ENCODE peak calls at places on chromosomes 16 and 17, in four cellular contexts. C is HepG2, X is GM12891, G is H1. B is an unnamed sample.

GRCh38 chr16:20610192-20610891 is 34.2 kb upstream of the ACSM2B start:
- DNase-seq in C (peak), G (no peak), X (no peak), B (no peak)

GRCh38 chr17:63740464-63741181 is 976 bp downstream of the STRADA start:
- DNase-seq in C (no peak), G (no peak), X (no peak), B (no peak)

GRCh38 chr16:4511441-4512082 is 27.0 kb downstream of the CDIP1 start:
- DNase-seq in X (no peak), G (peak), C (peak), B (no peak)

GRCh38 chr16:70548936-70549335 is 25.3 kb downstream of the SF3B3 start:
- DNase-seq in G (no peak), X (no peak), C (no peak), B (no peak)

GRCh38 chr16:77424841-77425604 is 9.8 kb downstream of the ADAMTS18 start:
- DNase-seq in G (no peak), X (no peak), C (peak), B (no peak)

GRCh38 chr16:46884513-46885293 is 541 bp downstream of the GPT2 start:
- DNase-seq in X (no peak), C (no peak), G (no peak), B (no peak)

GRCh38 chr17:38746893-38747384 is 1.2 kb downstream of the PCGF2 start:
- DNase-seq in C (no peak), G (no peak), X (no peak), B (no peak)

GRCh38 chr17:73822371-73822770 is 178.1 kb upstream of the SDK2 start:
- DNase-seq in C (no peak), G (no peak), X (no peak), B (no peak)

GRCh38 chr17:67479119-67479517 is 102.0 kb downstream of the PITPNC1 start:
- DNase-seq in G (no peak), C (no peak), X (no peak), B (no peak)

GRCh38 chr17:67027031-67027628 is 17.2 kb upstream of the CACNG1 start:
- DNase-seq in C (no peak), G (no peak), X (no peak), B (no peak)

GRCh38 chr17:80219013-80219776 is 938 bp downstream of the SGSH start:
- DNase-seq in X (peak), G (no peak), C (peak), B (peak)

GRCh38 chr17:54867634-54868033 is 33.0 kb upstream of the TOM1L1 start:
- DNase-seq in G (no peak), X (no peak), C (no peak), B (no peak)

GRCh38 chr16:28975158-28975603 is 603 bp downstream of the SPNS1 start:
- DNase-seq in G (no peak), X (no peak), C (no peak), B (no peak)

GRCh38 chr17:78925662-78926555 is 722 bp upstream of the TIMP2 start:
- DNase-seq in X (no peak), G (peak), C (peak), B (no peak)

GRCh38 chr16:336269-336668 is 16.3 kb downstream of the AXIN1 start:
- DNase-seq in C (no peak), G (no peak), X (peak), B (no peak)

GRCh38 chr16:339680-340079 is 12.8 kb downstream of the AXIN1 start:
- DNase-seq in G (no peak), C (no peak), X (no peak), B (no peak)

GRCh38 chr16:337975-338575 is 14.4 kb downstream of the AXIN1 start:
- DNase-seq in C (no peak), G (no peak), X (peak), B (no peak)

GRCh38 chr16:340370-341091 is 12.0 kb downstream of the AXIN1 start:
- DNase-seq in X (no peak), C (peak), G (no peak), B (no peak)

DNA sequence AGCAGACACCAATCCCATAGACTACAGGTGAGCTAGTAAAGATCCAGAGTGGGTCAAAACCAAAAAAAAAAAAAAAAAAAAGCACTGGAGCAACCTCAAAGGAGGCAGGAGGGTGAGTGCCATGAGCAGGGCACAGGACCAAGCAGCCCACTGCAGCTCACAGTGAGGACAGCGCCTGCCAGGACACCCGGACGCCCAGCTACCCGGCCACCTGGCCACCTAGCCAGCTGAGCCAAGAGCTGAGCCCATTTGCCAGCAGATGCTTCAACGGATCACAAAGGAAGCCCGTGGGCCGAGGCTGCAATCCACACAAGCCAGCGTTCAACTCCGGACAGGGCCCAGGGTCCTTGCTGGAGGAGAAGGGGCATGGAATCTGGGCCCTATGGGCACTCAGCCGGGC is 15.1 kb downstream of the AXIN1 start:
- DNase-seq in C (no peak), X (no peak), G (no peak), B (no peak)
- TF ChIP-seq TAF1 in C (no peak), X (no peak), G (no peak), B (no peak)

DNA sequence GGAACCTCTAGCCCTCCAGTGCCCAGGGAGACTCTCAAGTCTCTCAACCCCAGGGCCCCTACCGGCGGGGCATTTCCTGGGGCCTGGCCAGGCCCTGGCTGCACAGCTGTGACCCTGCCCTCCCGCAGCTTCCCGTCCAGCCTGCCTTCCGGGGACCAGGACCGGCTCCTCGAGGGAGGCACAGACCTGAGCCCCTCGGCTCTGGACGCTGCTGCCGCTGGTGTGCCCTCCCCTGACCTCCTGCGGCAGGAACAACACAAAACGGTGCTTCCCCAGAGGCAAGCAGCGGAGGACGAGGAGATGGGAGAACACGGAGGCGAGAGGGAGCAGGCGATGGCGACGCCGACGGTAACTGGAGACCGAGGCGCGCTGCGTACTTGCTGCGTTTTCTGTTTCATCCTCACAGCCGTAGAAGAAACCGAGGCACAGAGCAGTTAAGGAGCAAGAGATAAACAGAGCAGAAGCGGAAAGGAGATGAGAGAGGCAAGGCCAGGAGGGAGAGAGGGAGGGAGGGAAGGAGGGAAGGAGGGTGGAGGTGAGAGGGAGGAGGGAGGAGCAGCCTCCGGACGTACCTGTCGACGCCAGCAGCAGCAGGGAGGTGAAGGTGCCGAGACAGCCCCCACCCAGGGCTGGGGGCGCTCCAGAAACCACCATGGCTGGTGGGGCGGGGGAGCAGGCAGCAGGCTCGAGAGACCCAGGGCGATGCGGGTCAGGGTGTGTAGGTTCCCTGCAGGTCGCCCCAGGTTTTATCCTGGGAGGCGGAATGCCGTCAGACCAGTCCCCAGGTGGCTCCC is at the start of gene PRSS22:
- DNase-seq in X (no peak), C (no peak), G (peak), B (no peak)
- TF ChIP-seq POLR2A in X (no peak), C (no peak), G (no peak), B (no peak)

GRCh38 chr17:17356931-17357270 is 53.7 kb downstream of the NT5M start:
- DNase-seq in C (no peak), G (no peak), X (no peak), B (no peak)
- TF ChIP-seq POLR2AphosphoS5 in C (no peak), G (no peak), X (no peak), B (no peak)

DNA sequence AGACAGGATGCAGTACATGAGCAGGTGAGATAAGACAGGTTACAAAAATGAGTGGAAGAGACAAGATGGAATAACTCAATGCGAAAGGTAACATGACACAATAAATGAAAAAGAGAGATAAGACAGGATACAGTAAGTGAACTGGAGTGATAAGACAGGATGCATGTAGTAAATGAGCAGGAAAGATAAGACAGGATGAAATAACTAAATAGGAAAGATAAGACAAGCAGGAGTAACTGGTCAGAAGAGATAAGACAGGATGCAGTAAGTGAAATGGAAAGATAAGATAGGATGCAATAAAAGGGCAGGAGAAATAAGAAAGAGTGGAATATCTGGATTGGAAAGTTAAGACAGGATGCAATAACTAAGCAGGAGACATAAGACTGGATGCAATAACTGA is 8.3 kb upstream of the MYH4 start:
- DNase-seq in X (no peak), G (no peak), C (no peak), B (no peak)
- TF ChIP-seq TAF1 in X (no peak), G (no peak), C (no peak), B (no peak)

GRCh38 chr17:81859906-81860755 is at the start of gene P4HB:
- DNase-seq in X (no peak), G (peak), C (no peak), B (no peak)

GRCh38 chr17:81860756-81861568 is 627 bp upstream of the P4HB start:
- DNase-seq in X (peak), C (peak), G (peak), B (peak)

GRCh38 chr17:81858170-81858966 is 2.0 kb downstream of the P4HB start:
- DNase-seq in X (no peak), C (no peak), G (no peak), B (no peak)

GRCh38 chr17:81863123-81863675 is 2.9 kb upstream of the P4HB start:
- DNase-seq in C (no peak), G (no peak), X (no peak), B (no peak)

DNA sequence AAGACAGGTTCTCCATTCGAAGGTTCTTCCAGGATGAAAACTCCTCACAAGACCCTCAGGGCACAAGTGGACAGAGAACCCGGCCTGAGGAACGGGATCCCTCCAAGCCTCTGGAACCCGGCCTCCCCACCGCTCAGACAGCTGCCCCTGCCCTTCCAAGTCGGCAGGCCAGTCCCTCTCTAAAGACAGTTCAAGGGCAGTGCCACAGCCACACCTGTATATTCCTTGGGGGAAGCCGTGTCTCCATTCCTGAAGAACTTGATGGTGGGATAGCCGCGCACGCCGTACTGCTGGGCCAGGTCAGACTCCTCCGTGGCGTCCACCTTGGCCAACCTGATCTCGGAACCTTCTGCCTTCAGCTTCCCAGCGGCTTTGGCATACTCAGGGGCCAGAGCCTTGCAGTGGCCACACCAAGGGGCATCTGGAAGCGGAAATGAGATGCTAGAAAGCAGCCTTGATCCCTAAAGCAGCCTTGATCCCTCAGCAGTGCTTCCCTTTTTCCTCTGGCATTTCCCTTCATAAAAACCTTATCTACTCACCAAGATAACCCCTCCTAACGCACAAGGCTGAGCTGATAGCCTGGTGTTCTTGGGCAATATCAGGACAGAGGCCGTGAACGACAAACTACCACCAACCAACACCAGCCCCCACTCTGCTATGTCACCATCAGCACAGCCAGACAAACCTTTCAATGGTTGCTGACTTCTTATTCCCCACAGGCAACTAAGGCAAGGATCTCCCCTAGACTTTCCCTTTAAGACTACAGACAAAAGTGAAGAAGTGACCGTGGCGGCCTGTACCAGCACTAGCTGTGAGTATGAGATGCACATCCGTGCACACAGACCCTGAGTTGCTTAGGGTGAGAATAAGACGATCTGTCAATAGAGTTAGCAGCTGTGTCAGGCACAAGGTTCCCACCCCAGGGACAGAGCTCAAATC is 1.1 kb downstream of the P4HB start:
- DNase-seq in C (no peak), X (no peak), G (no peak), B (no peak)
- TF ChIP-seq POLR2A in C (no peak), X (peak), G (no peak), B (no peak)

DNA sequence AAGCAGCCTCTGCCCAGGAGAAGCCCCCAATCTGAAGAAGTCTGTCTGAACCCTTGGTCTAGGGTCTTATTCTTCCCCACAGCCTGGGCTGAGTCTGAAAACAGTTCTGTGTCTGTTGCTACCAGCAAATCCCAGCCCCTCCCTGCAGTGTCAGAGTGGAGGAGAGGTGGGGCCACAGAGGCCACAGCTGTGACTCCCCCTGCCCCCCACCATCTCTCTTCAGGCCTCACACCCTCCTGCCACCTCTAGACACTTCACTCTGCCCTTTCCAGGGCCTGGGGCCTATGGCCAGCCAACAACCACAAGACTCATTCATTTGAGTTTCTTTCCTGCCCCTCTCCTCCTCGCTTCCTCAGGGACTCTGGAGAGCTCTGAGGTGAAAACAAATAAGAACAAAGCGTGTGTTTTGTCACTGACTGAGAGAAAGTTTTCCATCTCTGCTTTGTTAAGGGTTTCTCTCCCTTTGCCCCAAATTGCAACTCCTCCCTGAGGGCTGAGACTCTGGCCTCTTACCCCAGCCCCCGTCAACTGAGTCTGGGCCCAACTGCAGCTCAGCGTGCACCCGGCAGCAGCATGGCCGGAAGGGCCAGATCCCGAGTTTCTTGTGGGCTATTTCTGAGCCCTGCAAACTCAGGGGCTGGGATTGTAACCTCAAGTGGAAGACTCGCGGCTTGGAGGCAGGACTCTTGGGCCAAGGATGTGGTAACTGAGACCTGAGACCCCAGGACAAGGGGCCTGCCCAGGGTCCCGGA is 13.2 kb downstream of the C17orf50 start:
- DNase-seq in X (no peak), G (no peak), C (no peak), B (no peak)
- TF ChIP-seq POLR2AphosphoS5 in X (no peak), G (no peak), C (no peak), B (no peak)

GRCh38 chr17:70414275-70414674 is 244.9 kb downstream of the KCNJ2 start:
- DNase-seq in C (no peak), G (no peak), X (no peak), B (no peak)
- TF ChIP-seq TAF1 in C (no peak), G (no peak), X (no peak), B (no peak)

GRCh38 chr17:59004338-59005111 is 102.2 kb downstream of the TRIM37 start:
- DNase-seq in X (no peak), G (peak), C (peak), B (peak)
- TF ChIP-seq POLR2A in X (no peak), G (no peak), C (no peak), B (no peak)